ENCODE peak calls at places on chromosome 21, in ten cellular contexts. D, P, L, Z, W, N, O, I, B and X are unnamed samples.

GRCh38 chr21:29018540-29018939 is 609 bp downstream of the RWDD2B start:
- DNase-seq in D (no peak), P (no peak), L (no peak), Z (no peak), W (no peak), N (peak), O (no peak), I (no peak), B (no peak), X (no peak)

GRCh38 chr21:41752231-41752681 is 14.6 kb downstream of the RIPK4 start:
- DNase-seq in D (no peak), P (no peak), L (no peak), Z (no peak), W (no peak), N (no peak), O (no peak), I (no peak), B (no peak), X (no peak)

GRCh38 chr21:41133896-41134522 is 34.0 kb upstream of the BACE2 start:
- DNase-seq in D (no peak), P (peak), L (no peak), Z (no peak), W (no peak), N (peak), O (peak), I (no peak), B (no peak), X (no peak)

GRCh38 chr21:38716088-38716487 is 89.6 kb upstream of the ETS2 start:
- DNase-seq in D (no peak), P (no peak), L (no peak), Z (no peak), W (no peak), N (no peak), O (no peak), I (no peak), B (no peak), X (no peak)

GRCh38 chr21:29149771-29150425 is 19.5 kb downstream of the MAP3K7CL start:
- DNase-seq in D (no peak), P (no peak), L (no peak), Z (no peak), W (no peak), N (peak), O (no peak), I (no peak), B (no peak), X (peak)

GRCh38 chr21:28454978-28455600 is 537.6 kb downstream of the LTN1 start:
- DNase-seq in D (no peak), P (no peak), L (no peak), Z (no peak), W (no peak), N (no peak), O (no peak), I (no peak), B (no peak), X (no peak)

GRCh38 chr21:42619841-42620240 is 33.6 kb upstream of the PDE9A start:
- DNase-seq in D (no peak), P (no peak), L (no peak), Z (no peak), W (peak), N (no peak), O (no peak), I (peak), B (no peak), X (no peak)

GRCh38 chr21:39451332-39452206 is at the start of gene SH3BGR:
- DNase-seq in D (peak), P (no peak), L (peak), Z (no peak), W (no peak), N (no peak), O (no peak), I (no peak), B (peak), X (peak)

GRCh38 chr21:21384977-21385376 is 386.8 kb downstream of the NCAM2 start:
- DNase-seq in D (no peak), P (no peak), L (no peak), Z (no peak), W (no peak), N (no peak), O (no peak), I (no peak), B (no peak), X (no peak)

GRCh38 chr21:38267991-38268858 is 11.4 kb downstream of the KCNJ15 start:
- DNase-seq in D (no peak), P (no peak), L (no peak), Z (no peak), W (no peak), N (peak), O (no peak), I (no peak), B (no peak), X (peak)

GRCh38 chr21:17045214-17045835 is 467.5 kb upstream of the CXADR start:
- DNase-seq in D (no peak), P (no peak), L (no peak), Z (no peak), W (no peak), N (peak), O (no peak), I (no peak), B (no peak), X (no peak)

GRCh38 chr21:39715804-39716397 is 29.1 kb upstream of the IGSF5 start:
- DNase-seq in D (peak), P (peak), L (no peak), Z (peak), W (no peak), N (peak), O (peak), I (no peak), B (peak), X (peak)

GRCh38 chr21:25583370-25584133 is 23.7 kb downstream of the MRPL39 start:
- DNase-seq in D (no peak), P (no peak), L (no peak), Z (no peak), W (no peak), N (no peak), O (no peak), I (no peak), B (no peak), X (no peak)

GRCh38 chr21:26385721-26386120 is 187.4 kb downstream of the CYYR1 start:
- DNase-seq in D (no peak), P (no peak), L (no peak), Z (no peak), W (no peak), N (no peak), O (no peak), I (no peak), B (no peak), X (no peak)

GRCh38 chr21:41923641-41924342 is 30.0 kb downstream of the C2CD2 start:
- DNase-seq in D (no peak), P (no peak), L (no peak), Z (no peak), W (no peak), N (no peak), O (no peak), I (no peak), B (peak), X (no peak)

GRCh38 chr21:38440746-38441145 is 57.5 kb downstream of the ERG start:
- DNase-seq in D (no peak), P (no peak), L (no peak), Z (no peak), W (no peak), N (peak), O (peak), I (no peak), B (no peak), X (no peak)

GRCh38 chr21:28342229-28342810 is 650.4 kb downstream of the LTN1 start:
- DNase-seq in D (no peak), P (no peak), L (no peak), Z (no peak), W (no peak), N (no peak), O (no peak), I (no peak), B (no peak), X (no peak)

GRCh38 chr21:28805885-28806284 is 186.8 kb downstream of the LTN1 start:
- DNase-seq in D (no peak), P (no peak), L (no peak), Z (no peak), W (peak), N (no peak), O (no peak), I (no peak), B (no peak), X (no peak)

GRCh38 chr21:25835397-25835796 is 100.6 kb downstream of the GABPA start:
- DNase-seq in D (no peak), P (no peak), L (no peak), Z (no peak), W (no peak), N (no peak), O (no peak), I (no peak), B (no peak), X (no peak)

GRCh38 chr21:42652527-42653491 is 612 bp upstream of the PDE9A start:
- DNase-seq in D (peak), P (no peak), L (no peak), Z (peak), W (no peak), N (peak), O (peak), I (peak), B (peak), X (peak)

GRCh38 chr21:40049031-40049958 is 182.1 kb downstream of the PCP4 start:
- DNase-seq in D (no peak), P (no peak), L (no peak), Z (peak), W (no peak), N (no peak), O (no peak), I (no peak), B (peak), X (no peak)

GRCh38 chr21:38760017-38760761 is 45.5 kb upstream of the ETS2 start:
- DNase-seq in D (no peak), P (no peak), L (no peak), Z (no peak), W (no peak), N (no peak), O (no peak), I (no peak), B (no peak), X (no peak)

GRCh38 chr21:20004353-20004752 is 993.9 kb upstream of the NCAM2 start:
- DNase-seq in D (no peak), P (no peak), L (no peak), Z (no peak), W (no peak), N (peak), O (no peak), I (no peak), B (no peak), X (no peak)

GRCh38 chr21:39454949-39455668 is 3.3 kb downstream of the SH3BGR start:
- DNase-seq in D (no peak), P (no peak), L (no peak), Z (no peak), W (no peak), N (no peak), O (no peak), I (no peak), B (no peak), X (no peak)

GRCh38 chr21:27480841-27481261 is 514.0 kb upstream of the ADAMTS5 start:
- DNase-seq in D (no peak), P (no peak), L (no peak), Z (no peak), W (no peak), N (no peak), O (no peak), I (no peak), B (no peak), X (no peak)

GRCh38 chr21:17829472-17829871 is 10.3 kb upstream of the C21orf91 start:
- DNase-seq in D (no peak), P (no peak), L (no peak), Z (no peak), W (no peak), N (no peak), O (no peak), I (no peak), B (no peak), X (no peak)

GRCh38 chr21:42550817-42551216 is 37.2 kb downstream of the SLC37A1 start:
- DNase-seq in D (no peak), P (no peak), L (peak), Z (peak), W (no peak), N (no peak), O (no peak), I (no peak), B (no peak), X (peak)

GRCh38 chr21:24023936-24024335 is 1583.3 kb downstream of the MRPL39 start:
- DNase-seq in D (no peak), P (no peak), L (no peak), Z (no peak), W (no peak), N (peak), O (no peak), I (no peak), B (no peak), X (no peak)

DNA sequence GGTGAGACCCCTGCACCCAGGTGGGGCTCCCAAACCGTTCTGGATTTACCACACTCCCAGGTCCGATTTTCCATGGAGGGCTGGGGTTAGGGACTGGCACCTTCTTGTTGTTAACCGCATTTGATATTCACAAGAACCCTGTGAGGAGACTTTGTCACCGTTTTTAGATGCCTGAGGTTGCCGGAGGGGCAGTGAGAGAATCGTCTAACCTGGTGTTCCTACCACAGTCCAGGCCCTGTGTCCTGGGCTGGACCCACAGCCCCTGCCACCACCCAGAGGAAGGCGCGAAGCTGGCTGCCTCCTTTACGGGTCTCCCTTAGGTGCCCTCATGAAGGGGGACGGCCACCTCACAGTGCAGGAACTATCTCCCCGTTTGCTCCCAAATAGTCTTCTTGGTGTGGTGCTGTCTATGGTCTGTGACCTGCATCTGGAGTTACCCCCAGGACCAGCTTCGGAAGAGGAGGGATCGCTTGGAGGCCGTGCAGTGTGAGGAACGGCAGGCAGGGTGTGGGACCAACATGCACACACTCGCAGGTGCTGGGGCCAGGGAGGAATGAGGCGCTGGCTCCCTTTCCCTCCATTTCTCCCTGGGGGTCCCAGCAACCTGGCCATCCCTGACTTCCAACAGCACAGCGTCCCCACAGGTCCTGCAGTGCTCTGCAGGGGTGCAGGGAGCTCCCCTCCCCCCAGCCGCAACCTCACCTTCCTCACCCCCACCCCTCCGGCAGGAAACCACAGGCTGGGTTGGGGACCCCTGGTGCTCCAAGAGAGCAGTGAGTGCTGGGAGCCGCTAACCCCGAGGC is 7.0 kb downstream of the SIM2 start:
- DNase-seq in D (peak), P (no peak), L (no peak), Z (no peak), W (no peak), N (no peak), O (no peak), I (no peak), B (no peak), X (no peak)
- TF ChIP-seq CTCF in D (no peak), P (no peak), L (no peak), Z (no peak), W (no peak), N (no peak), O (no peak), I (no peak), B (no peak), X (no peak)

DNA sequence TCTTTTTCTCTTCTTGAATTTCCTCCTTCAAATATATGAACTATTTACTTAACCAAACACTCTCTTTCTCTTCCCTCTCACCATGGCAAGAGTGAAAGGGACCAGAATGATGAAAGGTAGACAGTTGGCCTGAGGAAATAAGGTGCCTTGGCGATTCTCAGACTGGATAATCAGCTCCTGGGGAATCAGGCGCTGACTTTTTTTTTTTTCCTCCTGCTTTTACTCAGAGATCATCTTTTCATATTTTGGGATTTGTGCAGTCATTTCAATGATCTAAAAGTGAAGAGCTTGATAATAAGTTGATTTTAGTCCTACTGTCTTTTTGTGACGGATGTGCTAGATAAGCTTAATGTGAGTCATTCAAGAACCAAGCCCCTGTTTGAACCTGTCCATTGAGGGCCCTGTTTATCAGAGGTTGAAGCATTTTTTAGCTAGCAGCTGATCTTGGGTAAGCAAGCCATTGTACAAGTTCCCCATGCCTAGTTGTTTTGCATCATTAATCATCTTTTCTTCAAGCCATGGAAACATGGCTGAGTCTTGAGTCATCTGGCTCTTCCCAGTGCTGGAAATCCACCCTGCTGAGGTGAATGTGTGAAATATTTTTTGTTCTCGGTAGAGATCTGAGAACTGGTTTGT is 40.8 kb downstream of the ITSN1 start:
- DNase-seq in D (no peak), P (peak), L (no peak), Z (no peak), W (no peak), N (peak), O (peak), I (no peak), B (no peak), X (no peak)
- TF ChIP-seq POLR2AphosphoS5 in D (no peak), P (no peak), L (no peak), Z (no peak), W (peak), N (peak), O (no peak), I (no peak), B (peak), X (no peak)

GRCh38 chr21:43957128-43957571 is 55.0 kb upstream of the TRAPPC10 start:
- DNase-seq in D (no peak), P (no peak), L (no peak), Z (no peak), W (no peak), N (no peak), O (no peak), I (no peak), B (no peak), X (no peak)

GRCh38 chr21:43956667-43957030 is 55.5 kb upstream of the TRAPPC10 start:
- DNase-seq in D (no peak), P (no peak), L (no peak), Z (no peak), W (no peak), N (no peak), O (no peak), I (no peak), B (no peak), X (no peak)

GRCh38 chr21:43959231-43960041 is 52.7 kb upstream of the TRAPPC10 start:
- DNase-seq in D (no peak), P (no peak), L (no peak), Z (no peak), W (no peak), N (no peak), O (no peak), I (no peak), B (no peak), X (no peak)

GRCh38 chr21:43958364-43959158 is 53.5 kb upstream of the TRAPPC10 start:
- DNase-seq in D (no peak), P (no peak), L (no peak), Z (no peak), W (no peak), N (no peak), O (no peak), I (no peak), B (no peak), X (no peak)

DNA sequence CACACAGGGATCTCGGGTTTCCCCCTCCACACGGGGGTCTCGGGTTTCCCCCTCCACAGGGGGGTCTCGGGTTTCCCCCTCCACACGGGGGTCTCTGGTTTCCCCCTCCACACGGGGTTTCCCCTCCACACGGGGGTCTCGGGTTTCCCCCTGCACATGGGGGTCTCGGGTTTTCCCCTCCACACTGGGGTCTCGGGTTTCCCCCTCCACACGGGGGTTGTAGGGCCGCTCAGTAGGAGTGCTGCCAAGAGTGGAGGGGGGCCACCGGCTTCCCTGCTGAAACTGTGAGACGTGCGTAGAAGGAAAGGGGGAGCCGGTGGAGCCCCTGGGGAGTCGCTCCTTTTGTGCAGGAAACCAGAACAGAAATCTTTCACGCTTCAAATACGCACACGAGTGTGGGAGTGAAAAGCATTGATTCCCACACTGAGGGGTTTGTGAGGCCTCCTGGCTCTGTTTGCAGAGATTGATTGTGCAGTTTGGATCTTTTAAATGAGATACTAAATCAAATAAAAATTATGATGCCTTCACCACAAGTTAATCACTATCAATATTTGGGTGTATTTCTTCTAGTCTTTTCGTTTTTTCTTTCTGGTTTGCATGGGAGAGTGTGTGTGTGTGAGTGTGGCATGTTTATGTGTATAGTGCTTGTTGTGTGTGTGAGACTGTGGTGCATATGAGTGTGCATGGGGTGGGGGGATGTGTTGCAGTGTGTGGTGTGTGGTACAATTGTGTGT is 54.3 kb upstream of the TRAPPC10 start:
- DNase-seq in D (no peak), P (no peak), L (no peak), Z (no peak), W (no peak), N (no peak), O (no peak), I (no peak), B (no peak), X (no peak)
- TF ChIP-seq POLR2A in D (no peak), P (no peak), L (no peak), Z (no peak), W (no peak), N (no peak), O (no peak), I (no peak), B (no peak), X (no peak)

GRCh38 chr21:34887729-34888568 is 161.2 kb downstream of the RUNX1 start:
- DNase-seq in D (no peak), P (no peak), L (peak), Z (peak), W (peak), N (peak), O (peak), I (peak), B (peak), X (peak)

GRCh38 chr21:34884346-34884929 is 164.7 kb downstream of the RUNX1 start:
- DNase-seq in D (no peak), P (no peak), L (no peak), Z (no peak), W (no peak), N (peak), O (no peak), I (no peak), B (no peak), X (no peak)

GRCh38 chr21:34886554-34887385 is 162.3 kb downstream of the RUNX1 start:
- DNase-seq in D (peak), P (no peak), L (no peak), Z (peak), W (peak), N (peak), O (no peak), I (peak), B (peak), X (no peak)

GRCh38 chr21:34885125-34885524 is 164.0 kb downstream of the RUNX1 start:
- DNase-seq in D (no peak), P (no peak), L (no peak), Z (no peak), W (no peak), N (peak), O (no peak), I (no peak), B (no peak), X (no peak)

GRCh38 chr21:34885636-34886553 is 163.2 kb downstream of the RUNX1 start:
- DNase-seq in D (peak), P (no peak), L (no peak), Z (peak), W (no peak), N (peak), O (peak), I (no peak), B (no peak), X (no peak)
- TF ChIP-seq CTCF in D (no peak), P (no peak), L (no peak), Z (no peak), W (no peak), N (no peak), O (no peak), I (no peak), B (no peak), X (peak)

GRCh38 chr21:31156662-31157061 is 118.4 kb upstream of the KRTAP19-8 start:
- DNase-seq in D (no peak), P (no peak), L (no peak), Z (no peak), W (no peak), N (no peak), O (no peak), I (no peak), B (no peak), X (no peak)

GRCh38 chr21:31157756-31158155 is 119.5 kb upstream of the KRTAP19-8 start:
- DNase-seq in D (no peak), P (no peak), L (no peak), Z (no peak), W (no peak), N (no peak), O (no peak), I (no peak), B (no peak), X (no peak)

GRCh38 chr21:31159808-31160207 is 121.5 kb upstream of the KRTAP19-8 start:
- DNase-seq in D (no peak), P (no peak), L (no peak), Z (no peak), W (no peak), N (no peak), O (no peak), I (no peak), B (no peak), X (no peak)

GRCh38 chr21:31158789-31159581 is 120.7 kb upstream of the KRTAP19-8 start:
- DNase-seq in D (no peak), P (no peak), L (no peak), Z (no peak), W (no peak), N (no peak), O (no peak), I (no peak), B (no peak), X (no peak)

GRCh38 chr21:31156169-31156568 is 117.9 kb upstream of the KRTAP19-8 start:
- DNase-seq in D (no peak), P (no peak), L (no peak), Z (no peak), W (no peak), N (no peak), O (no peak), I (no peak), B (no peak), X (no peak)
- TF ChIP-seq POLR2AphosphoS5 in D (no peak), P (no peak), L (no peak), Z (no peak), W (no peak), N (no peak), O (no peak), I (no peak), B (no peak), X (no peak)